ENCODE peak calls at places on chromosomes 11 and 22, in four cellular contexts. D is uterus, Z is ovary, N is adrenal gland. A is an unnamed sample. For H3K4me1, the result is how much of the 10 kb centered on the place peaks cover.

GRCh38 chr11:67371199-67371548 is 2.2 kb downstream of the CLCF1 start:
- DNase-seq in N (no peak), Z (no peak), D (no peak), A (no peak)

GRCh38 chr11:125433454-125434121 is 62.5 kb downstream of the FEZ1 start:
- DNase-seq in Z (peak), N (peak), D (peak), A (no peak)

GRCh38 chr22:40036591-40037225 is 42.0 kb downstream of the FAM83F start:
- DNase-seq in N (peak), D (no peak), Z (peak), A (peak)

GRCh38 chr22:37230673-37231405 is 13.2 kb downstream of the RAC2 start:
- DNase-seq in Z (no peak), N (peak), D (no peak), A (no peak)

GRCh38 chr11:79419120-79419519 is 21.7 kb downstream of the TENM4 start:
- DNase-seq in N (peak), Z (no peak), D (no peak), A (no peak)

GRCh38 chr22:23574371-23574811 is 5.7 kb downstream of the IGLL1 start:
- DNase-seq in D (no peak), Z (no peak), N (no peak), A (no peak)

GRCh38 chr22:20319041-20319744 is 667 bp downstream of the DGCR6L start:
- DNase-seq in D (peak), Z (peak), N (peak), A (no peak)

GRCh38 chr22:24801906-24802504 is 4.0 kb upstream of the SGSM1 start:
- DNase-seq in D (no peak), N (no peak), Z (no peak), A (no peak)

GRCh38 chr22:30202531-30203006 is 44.0 kb downstream of the LIF start:
- DNase-seq in N (no peak), Z (peak), D (peak), A (no peak)
- H3K4me1 ChIP-seq in N (under half), Z (under half), D (under half), A (under half)

GRCh38 chr11:28797536-28797935 is 689.3 kb downstream of the METTL15 start:
- DNase-seq in N (no peak), D (no peak), Z (no peak), A (no peak)
- H3K27ac ChIP-seq in N (no peak), D (no peak), Z (no peak), A (no peak)

GRCh38 chr11:80519591-80520258 is 1078.9 kb upstream of the TENM4 start:
- DNase-seq in D (no peak), N (no peak), Z (no peak), A (no peak)
- H3K4me1 ChIP-seq in D (under half), N (under half), Z (under half), A (under half)

DNA sequence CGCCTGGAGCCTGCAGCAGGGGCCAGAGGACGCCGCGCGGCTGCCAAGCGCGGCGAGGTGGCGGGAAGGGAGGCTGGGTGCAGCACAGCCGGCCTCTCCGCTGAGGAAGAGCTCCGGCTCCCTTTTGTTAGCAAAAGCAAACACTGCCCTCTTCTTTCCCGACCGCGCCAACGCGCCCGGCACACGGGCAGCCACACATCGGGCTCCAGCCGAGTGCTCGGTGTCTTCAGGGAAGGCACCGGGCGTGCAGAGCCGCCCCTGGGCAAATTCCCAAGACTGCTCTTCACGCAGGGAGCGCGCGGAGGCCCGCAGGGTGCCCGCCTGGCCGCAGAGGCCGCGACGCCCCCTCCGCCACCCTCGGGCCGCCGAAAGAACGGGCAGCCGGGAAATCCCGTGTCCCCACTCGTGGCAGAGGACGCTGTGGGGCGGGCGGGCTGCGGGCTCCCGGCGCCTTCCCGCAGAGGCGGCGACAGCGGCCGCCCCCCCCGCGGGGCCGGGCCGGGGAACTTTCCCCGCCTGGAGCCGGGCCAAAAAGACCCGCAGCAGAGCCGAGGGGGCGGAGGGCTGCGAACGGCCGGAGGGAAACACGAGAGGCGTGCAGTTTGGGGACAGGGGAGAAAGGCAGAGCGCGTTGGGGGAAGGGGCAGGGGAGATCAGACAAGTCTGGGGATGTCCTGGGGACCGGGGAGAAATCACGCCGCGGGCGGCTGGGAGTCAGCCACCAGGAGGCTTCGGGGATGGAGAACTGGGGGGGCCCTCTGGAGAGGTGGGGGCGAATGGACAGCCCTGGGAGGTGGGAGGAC is 931 bp downstream of the CADM1 start:
- DNase-seq in N (peak), Z (peak), D (peak), A (peak)
- H3K27ac ChIP-seq in N (no peak), Z (peak), D (peak), A (no peak)

GRCh38 chr11:826836-827145 is 928 bp upstream of the CRACR2B start:
- DNase-seq in Z (no peak), N (no peak), D (no peak), A (no peak)
- H3K4me1 ChIP-seq in Z (under half), N (half or more), D (under half), A (under half)

DNA sequence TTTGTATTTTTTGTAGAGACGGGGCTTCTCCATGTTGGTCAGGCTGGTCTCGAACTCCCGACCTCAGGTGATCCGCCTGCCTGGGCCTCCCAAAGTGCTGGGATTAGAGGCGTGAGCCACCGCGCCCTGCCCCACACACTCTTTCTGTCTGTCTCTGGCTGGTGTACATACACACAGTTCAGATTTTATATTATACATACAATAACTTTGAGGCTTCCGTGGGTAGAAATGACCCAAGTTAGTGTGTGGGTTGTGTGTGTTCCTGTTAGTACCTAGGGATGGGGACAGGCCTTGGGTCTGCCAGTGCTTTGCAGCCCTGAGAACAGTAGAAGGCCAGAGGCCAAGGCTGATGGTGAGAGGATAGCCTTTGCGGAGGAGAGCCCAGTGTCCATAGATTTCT is 2.8 kb downstream of the ZBTB16 start:
- DNase-seq in D (no peak), N (no peak), Z (no peak), A (no peak)
- H3K27ac ChIP-seq in D (peak), N (no peak), Z (no peak), A (no peak)